ENCODE peak calls at places on chromosome 16, in five cellular contexts. V is GM12865, L is AG04450, H is cardiac muscle cell, E is upper lobe of right lung. X is an unnamed sample.

GRCh38 chr16:52912565-52913173 is 140.0 kb downstream of the CHD9NB start:
- DNase-seq in V (peak), L (peak), H (peak), E (peak), X (peak)

GRCh38 chr16:17470002-17470870 is 524 bp downstream of the XYLT1 start:
- DNase-seq in V (no peak), L (no peak), H (no peak), E (no peak), X (no peak)

GRCh38 chr16:76607317-76607716 is 330.1 kb downstream of the CNTNAP4 start:
- DNase-seq in V (no peak), L (no peak), H (no peak), E (no peak), X (no peak)

GRCh38 chr16:5461141-5461540 is 363.5 kb upstream of the EEF2KMT start:
- DNase-seq in V (no peak), L (no peak), H (no peak), E (no peak), X (no peak)

GRCh38 chr16:25854141-25854540 is 162.4 kb downstream of the HS3ST4 start:
- DNase-seq in V (no peak), L (no peak), H (no peak), E (no peak), X (no peak)

GRCh38 chr16:80105160-80105559 is 435.6 kb upstream of the DYNLRB2 start:
- DNase-seq in V (no peak), L (no peak), H (no peak), E (no peak), X (no peak)

GRCh38 chr16:75260856-75261589 is 9.6 kb upstream of the BCAR1 start:
- DNase-seq in V (no peak), L (no peak), H (no peak), E (no peak), X (no peak)

GRCh38 chr16:86389566-86390328 is 120.6 kb upstream of the FOXF1 start:
- DNase-seq in V (no peak), L (no peak), H (peak), E (no peak), X (no peak)

GRCh38 chr16:20016234-20016633 is 57.5 kb downstream of the GPR139 start:
- DNase-seq in V (no peak), L (no peak), H (no peak), E (no peak), X (no peak)

GRCh38 chr16:30951785-30952184 is 2.9 kb downstream of the ORAI3 start:
- DNase-seq in V (no peak), L (no peak), H (peak), E (no peak), X (peak)

GRCh38 chr16:78443300-78443604 is 343.8 kb downstream of the WWOX start:
- DNase-seq in V (no peak), L (no peak), H (no peak), E (no peak), X (no peak)

GRCh38 chr16:24035127-24035842 is 199.5 kb downstream of the PRKCB start:
- DNase-seq in V (peak), L (no peak), H (no peak), E (no peak), X (no peak)

GRCh38 chr16:4660454-4661007 is 32.8 kb upstream of the NUDT16L1 start:
- DNase-seq in V (no peak), L (no peak), H (peak), E (peak), X (peak)

GRCh38 chr16:23836404-23837291 is 865 bp downstream of the PRKCB start:
- DNase-seq in V (peak), L (no peak), H (no peak), E (peak), X (no peak)

DNA sequence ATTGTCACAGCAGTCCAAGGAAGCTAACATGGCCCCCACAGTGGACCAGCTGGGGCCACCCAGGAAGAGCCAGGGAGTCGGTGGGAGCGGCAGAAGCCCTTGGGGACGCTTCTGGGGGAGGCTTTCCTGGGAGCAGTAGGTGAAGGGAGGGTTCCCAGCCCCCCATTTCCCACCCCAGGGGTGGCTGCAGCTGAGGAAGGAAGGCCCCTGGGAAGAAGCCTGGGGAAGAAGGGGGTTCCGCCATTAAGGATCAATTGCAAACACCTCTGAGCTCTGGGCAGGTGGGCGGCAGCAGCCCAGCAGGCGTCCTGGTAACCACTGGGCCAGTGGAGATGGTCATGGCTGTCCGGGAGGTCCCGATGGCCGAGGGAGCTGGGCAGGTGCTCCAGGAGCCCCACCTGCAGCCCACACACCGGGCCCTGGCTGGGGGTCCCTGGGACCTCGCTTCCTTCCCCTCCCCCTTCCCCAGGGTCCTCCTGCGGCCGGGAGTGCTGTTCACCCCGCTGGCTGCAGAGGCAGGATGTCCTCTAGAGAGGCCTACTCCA is 592 bp upstream of the PERCC1 start:
- DNase-seq in V (no peak), L (no peak), H (no peak), E (no peak), X (no peak)
- H3K4me3 ChIP-seq in V (no peak), L (no peak), H (no peak), E (no peak), X (no peak)

GRCh38 chr16:67806428-67807147 is at the start of the genes RANBP10 and TSNAXIP1:
- DNase-seq in V (peak), L (peak), H (peak), E (peak), X (peak)
- TF ChIP-seq CTCF in V (no peak), L (no peak), H (no peak), E (no peak), X (no peak)

DNA sequence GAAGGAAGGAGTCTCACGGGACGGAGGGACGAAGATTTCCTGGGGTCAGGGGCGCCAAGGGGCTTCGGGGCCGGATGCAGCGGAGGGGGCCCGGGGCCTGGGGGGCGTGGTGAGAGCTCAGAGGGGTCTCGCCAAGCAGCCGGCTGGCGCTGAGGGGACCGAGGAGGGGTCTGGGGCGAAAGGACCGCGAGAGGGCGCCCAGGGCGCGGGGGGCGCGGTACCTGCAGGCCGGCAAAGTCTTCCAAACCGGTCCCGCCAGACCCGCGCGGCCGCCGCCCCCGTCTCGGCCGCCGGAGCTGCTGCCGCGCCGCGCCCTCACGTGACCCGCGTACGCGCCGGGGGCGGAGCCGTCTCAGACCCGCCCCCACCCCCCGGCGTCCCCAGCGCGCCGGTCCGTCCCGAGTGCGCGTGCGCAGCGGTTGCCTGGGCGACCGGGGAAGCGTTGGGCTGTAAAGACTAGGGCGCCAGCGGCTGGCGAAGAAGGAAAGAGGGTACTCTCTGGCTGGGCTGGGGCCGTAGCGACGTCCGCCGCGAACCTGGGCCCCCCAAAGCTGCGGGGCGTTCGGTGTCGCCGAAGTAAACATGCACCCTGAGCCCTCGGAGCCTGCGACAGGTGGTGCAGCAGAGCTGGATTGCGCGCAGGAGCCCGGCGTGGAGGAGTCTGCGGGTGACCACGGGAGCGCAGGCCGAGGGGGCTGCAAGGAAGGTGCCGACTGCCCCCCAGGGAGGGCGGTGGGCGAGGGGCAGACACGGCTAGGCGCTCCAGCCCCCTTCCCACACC is at the start of the genes DNAAF1 and HSDL1:
- DNase-seq in V (peak), L (peak), H (peak), E (peak), X (peak)
- H3K4me3 ChIP-seq in V (peak), L (peak), H (peak), E (peak), X (peak)

GRCh38 chr16:71440669-71441347 is 1.0 kb downstream of the TLE7 start:
- DNase-seq in V (no peak), L (no peak), H (no peak), E (no peak), X (no peak)
- TF ChIP-seq CTCF in V (no peak), L (no peak), H (peak), E (no peak), X (no peak)

GRCh38 chr16:49575352-49576172 is 202.0 kb downstream of the C16orf78 start:
- DNase-seq in V (peak), L (no peak), H (peak), E (no peak), X (no peak)
- H3K4me3 ChIP-seq in V (no peak), L (no peak), H (no peak), E (no peak), X (no peak)